ENCODE peak calls at places on chromosome 4, in eight cellular contexts. O is nephron progenitor cell, G is GM13977, S is fibroblast of the aortic adventitia, F is tibial nerve, R is Calu3, U is OCI-LY7, B is upper lobe of right lung. I is an unnamed sample.

GRCh38 chr4:112448211-112448745 is 67.7 kb downstream of the NEUROG2 start:
- DNase-seq in O (no peak), G (no peak), S (peak), F (no peak), R (no peak), U (no peak), B (no peak), I (no peak)

GRCh38 chr4:100657187-100657586 is 139.4 kb upstream of the EMCN start:
- DNase-seq in O (no peak), G (no peak), S (peak), F (no peak), R (no peak), U (no peak), B (no peak), I (no peak)

GRCh38 chr4:6732441-6733357 is 16.7 kb downstream of the BLOC1S4 start:
- DNase-seq in O (no peak), G (no peak), S (peak), F (peak), R (peak), U (no peak), B (peak), I (no peak)

GRCh38 chr4:165666836-165667235 is 206.2 kb upstream of the TLL1 start:
- DNase-seq in O (no peak), G (no peak), S (no peak), F (no peak), R (no peak), U (no peak), B (no peak), I (no peak)

GRCh38 chr4:113394730-113395530 is 345.5 kb downstream of the ANK2 start:
- DNase-seq in O (peak), G (peak), S (peak), F (peak), R (peak), U (peak), B (no peak), I (peak)

GRCh38 chr4:184007891-184008290 is 102.8 kb downstream of the STOX2 start:
- DNase-seq in O (no peak), G (no peak), S (no peak), F (no peak), R (no peak), U (no peak), B (no peak), I (no peak)

GRCh38 chr4:95050980-95051688 is 293.4 kb downstream of the BMPR1B start:
- DNase-seq in O (peak), G (no peak), S (no peak), F (no peak), R (no peak), U (no peak), B (no peak), I (no peak)

GRCh38 chr4:134202557-134202956 is 968 bp upstream of the PABPC4L start:
- DNase-seq in O (no peak), G (no peak), S (no peak), F (no peak), R (no peak), U (no peak), B (no peak), I (no peak)

GRCh38 chr4:106333186-106333585 is 16.8 kb downstream of the AIMP1 start:
- DNase-seq in O (no peak), G (no peak), S (no peak), F (no peak), R (no peak), U (no peak), B (no peak), I (no peak)

GRCh38 chr4:40733752-40734151 is 16.0 kb upstream of the NSUN7 start:
- DNase-seq in O (no peak), G (no peak), S (no peak), F (no peak), R (no peak), U (no peak), B (no peak), I (no peak)

GRCh38 chr4:40739347-40739746 is 10.4 kb upstream of the NSUN7 start:
- DNase-seq in O (no peak), G (no peak), S (no peak), F (no peak), R (no peak), U (no peak), B (no peak), I (no peak)

GRCh38 chr4:40737882-40738281 is 11.9 kb upstream of the NSUN7 start:
- DNase-seq in O (no peak), G (no peak), S (no peak), F (no peak), R (no peak), U (no peak), B (no peak), I (no peak)

GRCh38 chr4:40734497-40734896 is 15.3 kb upstream of the NSUN7 start:
- DNase-seq in O (no peak), G (no peak), S (no peak), F (no peak), R (no peak), U (no peak), B (no peak), I (no peak)

DNA sequence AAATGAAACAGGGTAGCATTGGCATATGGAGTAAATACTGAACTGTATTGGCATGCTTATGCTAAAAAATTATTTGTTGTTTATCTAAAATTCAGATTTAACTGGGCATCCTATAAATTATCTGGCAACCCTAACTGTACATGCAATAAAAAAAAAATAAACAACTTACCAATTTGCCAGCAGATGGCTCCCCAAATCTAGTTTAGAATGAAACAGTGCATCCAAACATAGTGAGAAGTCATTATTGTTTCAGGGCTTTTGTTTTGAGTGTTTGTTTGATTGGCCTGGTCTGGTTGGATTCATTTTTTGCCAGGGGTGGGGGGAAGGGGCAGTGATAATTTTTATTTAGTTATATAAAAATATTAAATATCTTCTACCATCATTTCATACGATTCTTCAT is 12.8 kb upstream of the NSUN7 start:
- DNase-seq in O (no peak), G (peak), S (peak), F (no peak), R (no peak), U (peak), B (no peak), I (peak)
- TF ChIP-seq CTCF in O (peak), G (peak), S (peak), F (peak), R (no peak), U (peak), B (peak), I (peak)

GRCh38 chr4:168853770-168854169 is 156.3 kb downstream of the CBR4 start:
- DNase-seq in O (no peak), G (no peak), S (no peak), F (no peak), R (no peak), U (no peak), B (no peak), I (peak)

GRCh38 chr4:168854216-168854921 is 155.7 kb downstream of the CBR4 start:
- DNase-seq in O (no peak), G (no peak), S (peak), F (peak), R (no peak), U (no peak), B (no peak), I (no peak)

GRCh38 chr4:168850016-168850415 is 160.0 kb downstream of the CBR4 start:
- DNase-seq in O (no peak), G (no peak), S (no peak), F (no peak), R (no peak), U (no peak), B (no peak), I (no peak)

GRCh38 chr4:168852387-168852786 is 157.7 kb downstream of the CBR4 start:
- DNase-seq in O (no peak), G (no peak), S (no peak), F (no peak), R (no peak), U (no peak), B (no peak), I (no peak)

DNA sequence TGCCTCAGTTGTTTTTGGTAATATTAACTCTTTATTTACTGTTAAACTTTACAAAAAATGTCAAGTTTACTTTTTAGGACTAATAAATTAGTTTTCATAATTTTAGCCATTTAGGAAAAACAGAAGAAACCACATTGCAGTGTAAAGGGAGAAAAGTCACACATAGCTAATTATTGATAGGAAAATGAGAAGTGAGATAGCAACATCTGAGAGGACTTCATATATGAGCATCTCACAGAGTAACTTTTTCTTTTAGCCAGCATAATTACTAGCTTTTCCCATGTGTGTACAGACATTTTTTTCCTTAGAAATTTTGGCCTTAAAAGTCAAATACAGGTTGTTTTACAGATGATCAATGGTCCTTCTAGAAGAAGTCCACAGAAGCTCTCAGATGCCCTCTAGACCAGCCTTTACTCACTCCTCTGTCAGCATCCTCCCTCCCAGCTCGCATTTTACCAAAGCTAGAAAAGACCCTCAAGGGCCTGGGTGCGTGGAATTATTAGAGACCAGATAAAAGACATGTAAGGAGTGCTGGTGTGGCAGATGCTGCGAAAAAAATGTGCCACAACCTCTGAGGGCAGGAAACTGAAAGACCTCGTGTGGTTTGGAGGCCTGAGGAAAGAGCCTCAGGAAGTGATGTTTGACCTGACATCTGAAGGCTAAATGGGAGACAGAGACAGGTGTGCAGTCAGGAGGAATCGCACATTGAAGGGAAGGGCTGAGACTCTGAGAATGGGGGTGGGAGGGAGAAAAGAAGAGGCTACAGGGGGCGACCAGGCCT is 156.9 kb downstream of the CBR4 start:
- DNase-seq in O (no peak), G (no peak), S (no peak), F (no peak), R (no peak), U (no peak), B (no peak), I (peak)
- TF ChIP-seq CTCF in O (no peak), G (no peak), S (no peak), F (no peak), R (no peak), U (no peak), B (no peak), I (no peak)

GRCh38 chr4:26148925-26149324 is 171.9 kb upstream of the RBPJ start:
- DNase-seq in O (no peak), G (no peak), S (no peak), F (no peak), R (no peak), U (no peak), B (no peak), I (no peak)

GRCh38 chr4:26141101-26141830 is 179.5 kb upstream of the RBPJ start:
- DNase-seq in O (no peak), G (no peak), S (no peak), F (no peak), R (no peak), U (no peak), B (no peak), I (no peak)

GRCh38 chr4:26144526-26145167 is 176.2 kb upstream of the RBPJ start:
- DNase-seq in O (no peak), G (no peak), S (peak), F (no peak), R (no peak), U (no peak), B (no peak), I (no peak)

GRCh38 chr4:26141916-26142638 is 178.7 kb upstream of the RBPJ start:
- DNase-seq in O (no peak), G (no peak), S (peak), F (peak), R (no peak), U (no peak), B (no peak), I (no peak)

GRCh38 chr4:26145212-26145611 is 175.6 kb upstream of the RBPJ start:
- DNase-seq in O (no peak), G (no peak), S (no peak), F (no peak), R (no peak), U (no peak), B (no peak), I (no peak)
- TF ChIP-seq CTCF in O (no peak), G (no peak), S (no peak), F (no peak), R (no peak), U (no peak), B (no peak), I (no peak)

GRCh38 chr4:117771647-117772337 is 262.5 kb upstream of the NDST3 start:
- DNase-seq in O (no peak), G (no peak), S (no peak), F (no peak), R (peak), U (no peak), B (no peak), I (no peak)
- TF ChIP-seq CTCF in O (peak), G (no peak), S (no peak), F (no peak), R (no peak), U (peak), B (no peak), I (no peak)

GRCh38 chr4:28075557-28075956 is 1214.9 kb downstream of the STIM2 start:
- DNase-seq in O (no peak), G (no peak), S (no peak), F (no peak), R (no peak), U (no peak), B (no peak), I (no peak)

DNA sequence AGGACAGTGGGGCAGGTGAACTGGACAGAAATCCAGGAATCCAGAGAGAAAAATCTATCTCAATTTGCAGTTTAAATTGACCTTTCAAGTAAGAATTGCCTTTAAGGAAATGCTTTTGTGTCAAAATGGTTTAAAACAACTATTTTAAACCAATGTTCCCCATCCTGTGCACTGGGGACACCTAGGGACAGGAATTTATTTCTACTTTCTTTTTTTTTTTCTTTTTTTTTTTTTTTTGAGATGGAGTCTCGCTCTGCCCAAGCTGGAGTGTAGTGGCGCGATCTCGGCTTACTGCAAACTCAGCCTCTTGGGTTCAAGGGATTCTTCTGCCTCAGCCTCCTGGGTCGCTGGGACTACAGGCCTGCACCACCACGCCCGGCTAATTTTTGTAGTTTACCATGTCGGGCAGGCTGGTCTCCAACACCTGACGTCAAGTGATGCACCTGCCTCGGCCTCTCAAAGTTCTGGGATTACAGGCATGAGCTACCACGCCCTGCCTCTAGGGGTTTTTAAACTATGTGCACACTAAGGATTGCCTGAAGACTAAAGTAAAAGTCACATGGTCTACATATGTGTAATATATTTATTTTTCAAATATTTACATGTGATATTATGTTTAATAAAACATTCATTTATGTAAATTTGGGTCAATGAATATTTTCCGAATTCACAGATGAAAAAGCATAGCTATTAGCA is 1213.4 kb downstream of the STIM2 start:
- DNase-seq in O (no peak), G (no peak), S (no peak), F (no peak), R (no peak), U (no peak), B (no peak), I (no peak)
- TF ChIP-seq CTCF in O (peak), G (no peak), S (no peak), F (no peak), R (no peak), U (no peak), B (no peak), I (no peak)

I was measured in GM10248.